ENCODE peak calls at places on chromosomes 1 and 21, in six cellular contexts. F, W, C, S, T and G are unnamed samples.

GRCh38 chr1:207459008-207459407 is 4.9 kb downstream of the CR2 start:
- DNase-seq in F (peak), W (no peak), C (no peak), S (no peak), T (no peak), G (no peak)

GRCh38 chr1:46301406-46302090 is 1.9 kb downstream of the LRRC41 start:
- DNase-seq in F (peak), W (peak), C (peak), S (peak), T (peak), G (no peak)

GRCh38 chr1:8796812-8797211 is 20.6 kb downstream of the RERE start:
- DNase-seq in F (no peak), W (no peak), C (no peak), S (no peak), T (no peak), G (no peak)

GRCh38 chr1:32992489-32993214 is 28.0 kb upstream of the RNF19B start:
- DNase-seq in F (peak), W (peak), C (peak), S (peak), T (peak), G (peak)

GRCh38 chr21:41956926-41957729 is 3.3 kb upstream of the C2CD2 start:
- DNase-seq in F (peak), W (peak), C (no peak), S (no peak), T (peak), G (peak)

GRCh38 chr1:165228676-165229075 is 127.8 kb downstream of the LMX1A start:
- DNase-seq in F (peak), W (no peak), C (peak), S (peak), T (peak), G (no peak)

GRCh38 chr1:118300808-118301207 is 115.8 kb upstream of the SPAG17 start:
- DNase-seq in F (no peak), W (no peak), C (no peak), S (peak), T (no peak), G (no peak)

GRCh38 chr1:201748331-201748730 is 80.6 kb upstream of the IPO9 start:
- DNase-seq in F (no peak), W (peak), C (no peak), S (peak), T (peak), G (peak)

GRCh38 chr1:164785841-164786534 is 227.0 kb downstream of the PBX1 start:
- DNase-seq in F (no peak), W (peak), C (no peak), S (no peak), T (no peak), G (peak)

GRCh38 chr21:36627242-36627641 is 71.7 kb upstream of the SIM2 start:
- DNase-seq in F (no peak), W (peak), C (no peak), S (no peak), T (peak), G (no peak)

GRCh38 chr1:39614488-39614887 is 25.0 kb downstream of the HEYL start:
- DNase-seq in F (no peak), W (no peak), C (no peak), S (no peak), T (no peak), G (no peak)

GRCh38 chr1:206580438-206581113 is 31.7 kb downstream of the EIF2D start:
- DNase-seq in F (no peak), W (no peak), C (no peak), S (no peak), T (no peak), G (no peak)

GRCh38 chr1:86972262-86972661 is 57.8 kb downstream of the HS2ST1 start:
- DNase-seq in F (no peak), W (no peak), C (no peak), S (no peak), T (no peak), G (no peak)

GRCh38 chr1:31701137-31701736 is 2.6 kb downstream of the COL16A1 start:
- DNase-seq in F (peak), W (peak), C (peak), S (no peak), T (peak), G (peak)

GRCh38 chr1:157218671-157219070 is 80.5 kb upstream of the ETV3 start:
- DNase-seq in F (no peak), W (no peak), C (no peak), S (no peak), T (no peak), G (no peak)

GRCh38 chr1:233368106-233368783 is 40.7 kb downstream of the MAP3K21 start:
- DNase-seq in F (no peak), W (peak), C (no peak), S (no peak), T (peak), G (no peak)

GRCh38 chr1:100921110-100921706 is 25.3 kb downstream of the SLC30A7 start:
- DNase-seq in F (no peak), W (peak), C (peak), S (peak), T (peak), G (peak)

GRCh38 chr1:167854184-167854583 is 59.8 kb downstream of the ADCY10 start:
- DNase-seq in F (no peak), W (no peak), C (no peak), S (no peak), T (peak), G (no peak)

DNA sequence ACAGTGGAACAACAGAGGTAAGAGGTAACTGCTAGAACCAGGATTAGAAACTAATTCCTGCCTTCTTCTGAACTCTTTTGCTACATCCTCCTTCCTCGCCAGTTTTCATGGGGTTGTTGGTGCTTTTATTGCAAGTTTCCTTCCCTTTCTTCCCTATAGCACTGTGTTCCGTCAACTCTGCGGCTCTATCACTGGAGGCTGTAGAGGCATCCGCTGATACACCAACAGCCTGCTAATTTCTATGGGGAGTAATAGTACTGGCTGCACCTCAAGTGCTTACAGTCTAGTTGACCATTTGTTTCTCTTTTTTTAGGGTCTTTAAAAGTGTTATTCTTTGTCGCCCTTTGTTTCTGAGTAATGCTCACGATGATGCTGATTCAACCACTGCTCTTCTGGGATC is 781 bp downstream of the MIS18A start:
- DNase-seq in F (peak), W (no peak), C (peak), S (peak), T (peak), G (peak)
- TF ChIP-seq EZH2 in F (no peak), W (no peak), C (no peak), S (no peak), T (no peak), G (no peak)

GRCh38 chr1:200535605-200536004 is 84.9 kb downstream of the KIF14 start:
- DNase-seq in F (peak), W (peak), C (no peak), S (peak), T (peak), G (peak)
- TF ChIP-seq CTCF in F (peak), W (no peak), C (no peak), S (peak), T (peak), G (peak)

GRCh38 chr21:44710756-44711326 is 531 bp downstream of the TSPEAR start:
- DNase-seq in F (no peak), W (no peak), C (peak), S (peak), T (no peak), G (no peak)

GRCh38 chr21:44713130-44713529 is 1.8 kb upstream of the TSPEAR start:
- DNase-seq in F (no peak), W (no peak), C (no peak), S (no peak), T (no peak), G (no peak)

GRCh38 chr21:44712203-44713028 is 1.0 kb upstream of the TSPEAR start:
- DNase-seq in F (no peak), W (no peak), C (no peak), S (no peak), T (no peak), G (no peak)

GRCh38 chr21:44710294-44710665 is 1.1 kb downstream of the TSPEAR start:
- DNase-seq in F (no peak), W (no peak), C (no peak), S (peak), T (no peak), G (no peak)

GRCh38 chr21:44711327-44712202 is at the start of gene TSPEAR:
- DNase-seq in F (no peak), W (no peak), C (peak), S (peak), T (no peak), G (no peak)
- TF ChIP-seq EZH2 in F (no peak), W (peak), C (no peak), S (peak), T (no peak), G (peak)

GRCh38 chr1:203038891-203039608 is 12.8 kb downstream of the PPFIA4 start:
- DNase-seq in F (peak), W (peak), C (peak), S (peak), T (peak), G (peak)
- TF ChIP-seq CTCF in F (peak), W (peak), C (peak), S (peak), T (peak), G (peak)

GRCh38 chr1:243414152-243414494 is 158.3 kb downstream of the SDCCAG8 start:
- DNase-seq in F (no peak), W (no peak), C (no peak), S (no peak), T (no peak), G (no peak)

GRCh38 chr1:243416510-243416909 is 160.7 kb downstream of the SDCCAG8 start:
- DNase-seq in F (no peak), W (no peak), C (no peak), S (no peak), T (no peak), G (no peak)

GRCh38 chr1:243411472-243411871 is 155.6 kb downstream of the SDCCAG8 start:
- DNase-seq in F (no peak), W (no peak), C (no peak), S (no peak), T (no peak), G (no peak)

GRCh38 chr1:243415663-243416365 is 160.0 kb downstream of the SDCCAG8 start:
- DNase-seq in F (peak), W (no peak), C (no peak), S (no peak), T (no peak), G (no peak)

DNA sequence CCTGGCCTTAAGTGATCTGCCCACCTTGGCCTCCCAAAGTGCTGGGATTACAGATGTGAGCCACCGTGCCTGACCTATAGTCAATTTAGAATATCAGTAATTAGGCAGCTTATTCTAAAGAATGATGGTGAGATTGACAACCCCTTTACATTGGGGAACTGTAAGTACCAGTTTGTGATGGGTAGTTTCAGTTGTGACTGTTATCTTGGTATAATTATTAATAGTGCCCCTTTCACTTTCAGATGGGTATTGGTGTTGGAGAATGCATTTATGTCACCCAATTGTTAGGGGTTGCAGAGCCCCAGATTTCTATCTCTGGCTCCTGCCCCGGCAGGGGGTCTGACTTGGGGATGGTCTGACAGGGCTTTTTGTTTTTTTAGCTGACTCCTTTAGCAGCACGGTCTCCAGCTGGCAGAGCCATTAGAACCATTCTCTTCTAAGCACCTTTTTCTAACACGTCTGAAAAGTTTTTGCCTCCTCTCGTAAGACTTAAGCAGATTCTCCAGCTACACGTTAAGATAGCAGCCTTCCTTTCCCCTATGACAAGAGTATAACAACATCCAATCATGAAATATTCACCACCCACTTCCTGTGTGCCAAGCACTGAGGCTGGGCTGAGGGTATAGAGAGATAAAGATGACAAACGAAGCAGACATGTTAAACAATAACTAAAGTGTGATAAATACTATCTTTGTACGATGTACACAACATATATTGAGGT is 157.8 kb downstream of the SDCCAG8 start:
- DNase-seq in F (no peak), W (no peak), C (no peak), S (no peak), T (no peak), G (no peak)
- TF ChIP-seq EZH2 in F (no peak), W (no peak), C (no peak), S (no peak), T (no peak), G (no peak)